ENCODE peak calls at places on chromosomes 2 and 18, in seven cellular contexts. One of them, this sample, is unnamed.

GRCh38 chr2:234308073-234308813 is 188.6 kb downstream of the ARL4C start:
- DNase-seq in hepatocyte: no peak
- DNase-seq in nephron progenitor cell: no peak
- DNase-seq in iris pigment epithelial cell: no peak
- DNase-seq in RWPE1: no peak
- DNase-seq in Kasumi-1: no peak
- DNase-seq in aorta: no peak
- DNase-seq in this sample: no peak

GRCh38 chr2:149164827-149165226 is 126.3 kb downstream of the LYPD6B start:
- DNase-seq in hepatocyte: no peak
- DNase-seq in iris pigment epithelial cell: no peak
- DNase-seq in nephron progenitor cell: no peak
- DNase-seq in RWPE1: no peak
- DNase-seq in aorta: no peak
- DNase-seq in Kasumi-1: no peak
- DNase-seq in this sample: no peak

GRCh38 chr18:10040287-10041011 is 126.6 kb downstream of the VAPA start:
- DNase-seq in iris pigment epithelial cell: peak; percentile 82
- DNase-seq in hepatocyte: peak; percentile 67
- DNase-seq in nephron progenitor cell: no peak
- DNase-seq in Kasumi-1: no peak
- DNase-seq in RWPE1: no peak
- DNase-seq in aorta: no peak
- DNase-seq in this sample: no peak

GRCh38 chr2:64766841-64767669 is 113.3 kb upstream of the SERTAD2 start:
- DNase-seq in iris pigment epithelial cell: peak; percentile 60
- DNase-seq in aorta: no peak
- DNase-seq in hepatocyte: no peak
- DNase-seq in Kasumi-1: peak; percentile 19
- DNase-seq in RWPE1: no peak
- DNase-seq in nephron progenitor cell: no peak
- DNase-seq in this sample: no peak

GRCh38 chr2:201797175-201797840 is 9.0 kb upstream of the CDK15 start:
- DNase-seq in nephron progenitor cell: no peak
- DNase-seq in iris pigment epithelial cell: peak; percentile 75
- DNase-seq in hepatocyte: no peak
- DNase-seq in aorta: no peak
- DNase-seq in Kasumi-1: no peak
- DNase-seq in RWPE1: no peak
- DNase-seq in this sample: no peak

GRCh38 chr2:109098251-109098920 is 30.6 kb upstream of the SH3RF3 start:
- DNase-seq in Kasumi-1: no peak
- DNase-seq in aorta: no peak
- DNase-seq in nephron progenitor cell: no peak
- DNase-seq in RWPE1: peak; percentile 31
- DNase-seq in iris pigment epithelial cell: peak; percentile 69
- DNase-seq in hepatocyte: no peak
- DNase-seq in this sample: no peak

GRCh38 chr2:30522421-30522820 is 75.4 kb downstream of the LCLAT1 start:
- DNase-seq in iris pigment epithelial cell: no peak
- DNase-seq in Kasumi-1: no peak
- DNase-seq in aorta: no peak
- DNase-seq in nephron progenitor cell: no peak
- DNase-seq in hepatocyte: no peak
- DNase-seq in RWPE1: no peak
- DNase-seq in this sample: no peak

GRCh38 chr18:24232814-24233213 is 94.0 kb downstream of the CABYR start:
- DNase-seq in aorta: no peak
- DNase-seq in RWPE1: no peak
- DNase-seq in Kasumi-1: no peak
- DNase-seq in nephron progenitor cell: no peak
- DNase-seq in hepatocyte: no peak
- DNase-seq in iris pigment epithelial cell: no peak
- DNase-seq in this sample: no peak

GRCh38 chr18:21243041-21243431 is 1.0 kb downstream of the GREB1L start:
- DNase-seq in Kasumi-1: no peak
- DNase-seq in hepatocyte: peak; percentile 29
- DNase-seq in nephron progenitor cell: no peak
- DNase-seq in aorta: no peak
- DNase-seq in iris pigment epithelial cell: peak; percentile 8
- DNase-seq in RWPE1: no peak
- DNase-seq in this sample: peak; percentile 28

GRCh38 chr2:150466770-150467640 is 20.5 kb downstream of the RND3 start:
- DNase-seq in iris pigment epithelial cell: peak; percentile 88
- DNase-seq in hepatocyte: no peak
- DNase-seq in RWPE1: no peak
- DNase-seq in aorta: no peak
- DNase-seq in nephron progenitor cell: no peak
- DNase-seq in Kasumi-1: no peak
- DNase-seq in this sample: no peak

GRCh38 chr2:10835052-10835970 is 22.7 kb upstream of the PDIA6 start:
- DNase-seq in aorta: peak; percentile 71
- DNase-seq in RWPE1: peak; percentile 65
- DNase-seq in nephron progenitor cell: peak; percentile 93
- DNase-seq in hepatocyte: peak; percentile 87
- DNase-seq in Kasumi-1: peak; percentile 42
- DNase-seq in iris pigment epithelial cell: peak; percentile 33
- DNase-seq in this sample: peak; percentile 94

GRCh38 chr2:176128172-176129012 is 1.1 kb upstream of the HOXD8 start:
- DNase-seq in RWPE1: no peak
- DNase-seq in hepatocyte: no peak
- DNase-seq in iris pigment epithelial cell: no peak
- DNase-seq in Kasumi-1: peak; percentile 61
- DNase-seq in aorta: no peak
- DNase-seq in nephron progenitor cell: no peak
- DNase-seq in this sample: no peak

GRCh38 chr2:107591541-107591940 is 235.2 kb upstream of the RGPD4 start:
- DNase-seq in aorta: no peak
- DNase-seq in Kasumi-1: no peak
- DNase-seq in hepatocyte: no peak
- DNase-seq in RWPE1: no peak
- DNase-seq in iris pigment epithelial cell: peak; percentile 62
- DNase-seq in nephron progenitor cell: no peak
- DNase-seq in this sample: no peak

GRCh38 chr2:3667151-3667631 is 9.2 kb downstream of the ALLC start:
- DNase-seq in RWPE1: no peak
- DNase-seq in aorta: no peak
- DNase-seq in nephron progenitor cell: no peak
- DNase-seq in Kasumi-1: no peak
- DNase-seq in iris pigment epithelial cell: no peak
- DNase-seq in hepatocyte: no peak
- DNase-seq in this sample: peak; percentile 7

GRCh38 chr2:237538001-237538720 is 28.2 kb upstream of the PRLH start:
- DNase-seq in aorta: no peak
- DNase-seq in RWPE1: no peak
- DNase-seq in Kasumi-1: no peak
- DNase-seq in iris pigment epithelial cell: no peak
- DNase-seq in nephron progenitor cell: no peak
- DNase-seq in hepatocyte: no peak
- DNase-seq in this sample: no peak

GRCh38 chr2:148209598-148209997 is 188.7 kb downstream of the MBD5 start:
- DNase-seq in RWPE1: no peak
- DNase-seq in Kasumi-1: no peak
- DNase-seq in aorta: no peak
- DNase-seq in iris pigment epithelial cell: no peak
- DNase-seq in nephron progenitor cell: no peak
- DNase-seq in hepatocyte: peak; percentile 6
- DNase-seq in this sample: peak; percentile 16

GRCh38 chr2:24253303-24253919 is 78.6 kb downstream of the FAM228A start:
- DNase-seq in hepatocyte: no peak
- DNase-seq in iris pigment epithelial cell: peak; percentile 43
- DNase-seq in aorta: no peak
- DNase-seq in nephron progenitor cell: no peak
- DNase-seq in Kasumi-1: no peak
- DNase-seq in RWPE1: no peak
- DNase-seq in this sample: no peak

GRCh38 chr2:20526666-20527065 is 79.8 kb downstream of the RHOB start:
- DNase-seq in hepatocyte: no peak
- DNase-seq in nephron progenitor cell: no peak
- DNase-seq in RWPE1: no peak
- DNase-seq in aorta: no peak
- DNase-seq in Kasumi-1: peak; percentile 4
- DNase-seq in iris pigment epithelial cell: no peak
- DNase-seq in this sample: no peak

GRCh38 chr2:230872151-230872967 is 7.6 kb downstream of the ITM2C start:
- DNase-seq in hepatocyte: no peak
- DNase-seq in nephron progenitor cell: no peak
- DNase-seq in RWPE1: no peak
- DNase-seq in iris pigment epithelial cell: no peak
- DNase-seq in aorta: peak; percentile 38
- DNase-seq in Kasumi-1: no peak
- DNase-seq in this sample: no peak

GRCh38 chr18:4134691-4135090 is 320.4 kb downstream of the DLGAP1 start:
- DNase-seq in Kasumi-1: no peak
- DNase-seq in nephron progenitor cell: no peak
- DNase-seq in hepatocyte: no peak
- DNase-seq in RWPE1: no peak
- DNase-seq in aorta: no peak
- DNase-seq in iris pigment epithelial cell: no peak
- DNase-seq in this sample: no peak

GRCh38 chr18:36089001-36089400 is 21.6 kb upstream of the RPRD1A start:
- DNase-seq in aorta: no peak
- DNase-seq in RWPE1: no peak
- DNase-seq in hepatocyte: no peak
- DNase-seq in iris pigment epithelial cell: no peak
- DNase-seq in nephron progenitor cell: no peak
- DNase-seq in Kasumi-1: no peak
- DNase-seq in this sample: no peak

GRCh38 chr2:20241973-20242726 is 17.2 kb upstream of the SDC1 start:
- DNase-seq in hepatocyte: no peak
- DNase-seq in Kasumi-1: no peak
- DNase-seq in iris pigment epithelial cell: no peak
- DNase-seq in aorta: no peak
- DNase-seq in RWPE1: no peak
- DNase-seq in nephron progenitor cell: peak; percentile 28
- DNase-seq in this sample: no peak

This sample was measured in WERI-Rb-1.